ENCODE peak calls at places on chromosomes 6 and 20, in nine cellular contexts. B is lower leg skin, L is colonic mucosa, E is mucosa of descending colon, S is OCI-LY7, D is cardiac fibroblast, V is suprapubic skin, Y is dorsolateral prefrontal cortex, O is sigmoid colon. T is an unnamed sample.

GRCh38 chr20:53875452-53875851 is 194.9 kb downstream of the BCAS1 start:
- DNase-seq in B (peak), L (no peak), E (no peak), S (no peak), D (no peak), V (no peak), Y (no peak), O (no peak), T (no peak)

GRCh38 chr20:13813910-13814309 is 29.1 kb downstream of the NDUFAF5 start:
- DNase-seq in B (no peak), L (no peak), E (no peak), S (no peak), D (no peak), V (no peak), Y (no peak), O (no peak), T (no peak)

GRCh38 chr6:21895591-21895990 is 302.0 kb downstream of the SOX4 start:
- DNase-seq in B (no peak), L (no peak), E (no peak), S (no peak), D (no peak), V (no peak), Y (no peak), O (no peak), T (no peak)

GRCh38 chr6:150297327-150298028 is 71.3 kb upstream of the IYD start:
- DNase-seq in B (no peak), L (peak), E (no peak), S (no peak), D (peak), V (no peak), Y (no peak), O (no peak), T (no peak)

GRCh38 chr6:30810813-30811329 is 66.5 kb upstream of the IER3 start:
- DNase-seq in B (no peak), L (peak), E (no peak), S (no peak), D (no peak), V (no peak), Y (no peak), O (no peak), T (no peak)

GRCh38 chr20:10940941-10941340 is 267.1 kb upstream of the JAG1 start:
- DNase-seq in B (no peak), L (no peak), E (no peak), S (no peak), D (no peak), V (no peak), Y (no peak), O (no peak), T (no peak)

GRCh38 chr20:31815408-31816188 is 3.6 kb upstream of the MYLK2 start:
- DNase-seq in B (no peak), L (no peak), E (no peak), S (no peak), D (peak), V (no peak), Y (no peak), O (no peak), T (peak)

GRCh38 chr6:37182736-37183590 is 13.0 kb downstream of the PIM1 start:
- DNase-seq in B (peak), L (no peak), E (peak), S (peak), D (peak), V (no peak), Y (no peak), O (no peak), T (no peak)

GRCh38 chr6:6975395-6976111 is 132.2 kb upstream of the RREB1 start:
- DNase-seq in B (no peak), L (no peak), E (no peak), S (no peak), D (peak), V (no peak), Y (no peak), O (no peak), T (no peak)

GRCh38 chr6:16104624-16105023 is 24.3 kb upstream of the MYLIP start:
- DNase-seq in B (no peak), L (no peak), E (no peak), S (no peak), D (no peak), V (no peak), Y (no peak), O (no peak), T (no peak)

GRCh38 chr20:33894798-33895197 is 83.7 kb downstream of the CHMP4B start:
- DNase-seq in B (no peak), L (no peak), E (no peak), S (no peak), D (peak), V (no peak), Y (no peak), O (no peak), T (no peak)

GRCh38 chr6:5656226-5656625 is 350.5 kb downstream of the NRN1 start:
- DNase-seq in B (no peak), L (no peak), E (no peak), S (no peak), D (no peak), V (no peak), Y (no peak), O (no peak), T (no peak)

GRCh38 chr6:137264308-137265075 is 45.3 kb upstream of the IFNGR1 start:
- DNase-seq in B (peak), L (no peak), E (no peak), S (no peak), D (peak), V (no peak), Y (no peak), O (peak), T (no peak)

GRCh38 chr6:122833229-122833556 is 44.1 kb downstream of the SMPDL3A start:
- DNase-seq in B (no peak), L (no peak), E (no peak), S (no peak), D (no peak), V (no peak), Y (peak), O (no peak), T (no peak)

GRCh38 chr6:141229296-141229695 is 903.4 kb upstream of the GJE1 start:
- DNase-seq in B (no peak), L (no peak), E (no peak), S (no peak), D (no peak), V (no peak), Y (no peak), O (no peak), T (no peak)

GRCh38 chr6:154197176-154197850 is 158.3 kb downstream of the OPRM1 start:
- DNase-seq in B (no peak), L (no peak), E (no peak), S (no peak), D (peak), V (no peak), Y (no peak), O (no peak), T (no peak)

GRCh38 chr6:68039641-68040311 is 595.3 kb upstream of the ADGRB3 start:
- DNase-seq in B (no peak), L (no peak), E (no peak), S (no peak), D (peak), V (no peak), Y (no peak), O (no peak), T (no peak)

GRCh38 chr6:64376394-64376793 is 740.8 kb downstream of the PHF3 start:
- DNase-seq in B (no peak), L (no peak), E (no peak), S (no peak), D (no peak), V (no peak), Y (no peak), O (no peak), T (no peak)

GRCh38 chr6:170287371-170287876 is 3.5 kb downstream of the DLL1 start:
- DNase-seq in B (peak), L (no peak), E (no peak), S (no peak), D (peak), V (no peak), Y (no peak), O (peak), T (no peak)

GRCh38 chr6:170285482-170285881 is 5.4 kb downstream of the DLL1 start:
- DNase-seq in B (peak), L (no peak), E (no peak), S (no peak), D (no peak), V (no peak), Y (no peak), O (peak), T (no peak)

GRCh38 chr6:170286934-170287265 is 4.0 kb downstream of the DLL1 start:
- DNase-seq in B (no peak), L (no peak), E (no peak), S (no peak), D (no peak), V (no peak), Y (no peak), O (no peak), T (no peak)

GRCh38 chr6:170284866-170285469 is 5.9 kb downstream of the DLL1 start:
- DNase-seq in B (peak), L (no peak), E (no peak), S (no peak), D (no peak), V (no peak), Y (no peak), O (peak), T (no peak)

DNA sequence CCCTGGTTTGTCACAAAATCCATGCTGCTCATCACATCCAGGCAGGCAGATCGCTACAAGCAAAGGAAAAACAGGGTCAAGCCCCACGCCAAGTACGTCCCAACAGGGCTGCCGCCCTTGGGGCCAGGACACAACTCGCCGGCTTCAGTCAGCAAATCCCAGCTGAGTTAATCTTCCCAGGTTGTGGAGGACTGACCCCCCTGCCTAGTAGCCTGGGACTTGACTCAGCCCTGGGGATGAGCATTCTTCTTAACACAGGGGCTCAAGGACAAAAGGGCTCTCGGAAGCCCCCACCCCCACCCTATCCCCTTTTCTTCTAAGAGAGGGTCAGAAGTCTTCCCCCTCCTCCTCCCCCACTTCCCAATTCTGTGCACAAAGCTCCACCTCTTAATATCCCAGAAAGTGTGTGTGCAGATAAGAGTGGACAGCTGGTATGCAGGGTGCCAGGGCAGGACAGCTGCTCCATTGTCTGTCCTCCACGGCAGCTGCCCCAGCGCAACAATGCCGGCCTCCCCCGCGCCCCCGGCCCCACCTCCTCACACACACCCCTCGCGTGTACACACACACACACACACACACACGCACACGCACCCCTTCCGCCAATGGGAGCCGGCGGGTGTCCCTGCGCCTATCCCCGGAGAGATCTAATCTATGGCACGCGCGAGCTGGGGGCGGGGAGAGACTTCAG is 4.5 kb downstream of the DLL1 start:
- DNase-seq in B (peak), L (peak), E (peak), S (no peak), D (peak), V (no peak), Y (peak), O (peak), T (no peak)
- H3K4me3 ChIP-seq in B (no peak), L (no peak), E (no peak), S (no peak), D (no peak), V (peak), Y (no peak), O (no peak), T (no peak)

GRCh38 chr6:83514877-83515466 is 2.6 kb downstream of the PRSS35 start:
- DNase-seq in B (no peak), L (peak), E (no peak), S (peak), D (peak), V (no peak), Y (no peak), O (no peak), T (peak)

GRCh38 chr6:83517500-83517899 is 5.2 kb downstream of the PRSS35 start:
- DNase-seq in B (no peak), L (no peak), E (no peak), S (no peak), D (no peak), V (no peak), Y (no peak), O (no peak), T (no peak)

DNA sequence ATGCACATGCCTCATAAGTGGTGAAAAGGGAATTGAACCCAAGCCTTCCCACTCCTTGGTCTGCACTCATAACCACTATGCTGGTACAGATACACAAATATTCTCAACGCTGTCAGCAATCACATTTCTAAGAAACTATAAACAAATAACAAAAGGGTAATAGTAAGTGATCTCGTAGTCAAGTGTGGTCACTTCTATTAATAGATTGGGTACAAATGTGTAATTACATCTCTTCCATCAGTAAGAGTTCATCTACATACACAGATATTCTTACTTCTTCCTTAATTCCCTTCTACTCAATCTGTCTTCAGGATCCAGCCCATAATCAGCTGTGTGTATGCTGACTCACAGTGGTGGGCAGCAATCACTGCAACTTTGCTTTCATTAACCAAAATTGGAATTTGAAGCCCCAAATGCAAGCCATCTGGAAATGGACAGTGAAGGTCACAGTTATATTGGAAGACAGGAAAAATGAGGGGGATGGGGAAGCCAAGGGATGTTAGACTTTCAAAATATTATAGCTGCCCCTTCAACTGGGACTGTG is 6.7 kb downstream of the PRSS35 start:
- DNase-seq in B (no peak), L (no peak), E (no peak), S (no peak), D (peak), V (no peak), Y (no peak), O (no peak), T (no peak)
- TF ChIP-seq CTCF in B (no peak), L (no peak), E (no peak), S (peak), D (peak), V (no peak), Y (peak), O (no peak), T (peak)

GRCh38 chr20:59006864-59007757 is at the start of gene CTSZ:
- DNase-seq in B (peak), L (peak), E (peak), S (peak), D (peak), V (no peak), Y (no peak), O (peak), T (no peak)

GRCh38 chr20:59004763-59005522 is 2.1 kb downstream of the CTSZ start:
- DNase-seq in B (peak), L (peak), E (peak), S (peak), D (no peak), V (no peak), Y (no peak), O (peak), T (no peak)

GRCh38 chr20:59006167-59006863 is 739 bp downstream of the CTSZ start:
- DNase-seq in B (peak), L (peak), E (peak), S (peak), D (no peak), V (no peak), Y (no peak), O (peak), T (no peak)

GRCh38 chr20:59004493-59004762 is 2.6 kb downstream of the CTSZ start:
- DNase-seq in B (peak), L (no peak), E (peak), S (no peak), D (no peak), V (no peak), Y (no peak), O (peak), T (no peak)

GRCh38 chr20:59005523-59006166 is 1.4 kb downstream of the CTSZ start:
- DNase-seq in B (peak), L (no peak), E (no peak), S (peak), D (no peak), V (no peak), Y (no peak), O (peak), T (no peak)
- H3K4me3 ChIP-seq in B (peak), L (peak), E (peak), S (peak), D (peak), V (peak), Y (peak), O (peak), T (peak)

GRCh38 chr20:57688864-57689263 is 21.0 kb downstream of the PMEPA1 start:
- DNase-seq in B (no peak), L (no peak), E (no peak), S (no peak), D (no peak), V (no peak), Y (peak), O (no peak), T (no peak)

GRCh38 chr20:57690525-57690924 is 19.3 kb downstream of the PMEPA1 start:
- DNase-seq in B (no peak), L (no peak), E (no peak), S (no peak), D (no peak), V (no peak), Y (no peak), O (no peak), T (no peak)

GRCh38 chr20:57688295-57688694 is 21.5 kb downstream of the PMEPA1 start:
- DNase-seq in B (no peak), L (no peak), E (no peak), S (no peak), D (no peak), V (no peak), Y (no peak), O (no peak), T (no peak)

GRCh38 chr20:57692393-57692792 is 17.4 kb downstream of the PMEPA1 start:
- DNase-seq in B (no peak), L (no peak), E (no peak), S (no peak), D (no peak), V (no peak), Y (no peak), O (no peak), T (no peak)

GRCh38 chr20:57689745-57690481 is 19.9 kb downstream of the PMEPA1 start:
- DNase-seq in B (no peak), L (no peak), E (no peak), S (no peak), D (no peak), V (no peak), Y (no peak), O (no peak), T (no peak)
- TF ChIP-seq CTCF in B (no peak), L (no peak), E (no peak), S (no peak), D (no peak), V (no peak), Y (no peak), O (no peak), T (no peak)

DNA sequence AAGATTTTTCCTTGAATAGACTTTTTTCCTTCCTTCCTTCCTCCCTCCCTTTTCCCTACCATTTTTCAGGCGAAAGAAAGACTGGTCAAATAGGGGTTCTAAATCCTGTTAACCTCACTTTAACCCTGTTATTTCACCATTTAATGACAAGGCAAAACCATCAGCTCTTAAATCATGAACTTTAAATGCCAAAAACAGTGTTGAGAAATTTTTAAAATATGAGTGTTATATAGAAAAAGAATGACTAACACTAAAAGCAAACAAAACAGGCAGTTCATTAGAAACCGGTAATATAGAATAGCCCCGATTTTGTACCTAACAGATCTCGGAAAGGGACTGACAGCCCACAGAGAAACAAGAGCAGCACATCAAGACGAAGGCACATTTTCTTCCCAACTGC is 57.3 kb upstream of the CEP85L start:
- DNase-seq in B (no peak), L (no peak), E (no peak), S (no peak), D (peak), V (no peak), Y (no peak), O (no peak), T (no peak)
- H3K4me3 ChIP-seq in B (no peak), L (peak), E (no peak), S (peak), D (peak), V (peak), Y (peak), O (peak), T (no peak)

GRCh38 chr6:14283600-14284235 is 166.1 kb downstream of the CD83 start:
- DNase-seq in B (no peak), L (no peak), E (no peak), S (no peak), D (peak), V (no peak), Y (no peak), O (no peak), T (no peak)
- TF ChIP-seq CTCF in B (no peak), L (no peak), E (no peak), S (peak), D (no peak), V (no peak), Y (no peak), O (no peak), T (peak)

GRCh38 chr6:96116674-96117073 is 100.9 kb downstream of the FUT9 start:
- DNase-seq in B (no peak), L (no peak), E (no peak), S (peak), D (no peak), V (no peak), Y (no peak), O (no peak), T (no peak)
- H3K4me3 ChIP-seq in B (no peak), L (no peak), E (no peak), S (no peak), D (no peak), V (no peak), Y (no peak), O (no peak), T (no peak)

DNA sequence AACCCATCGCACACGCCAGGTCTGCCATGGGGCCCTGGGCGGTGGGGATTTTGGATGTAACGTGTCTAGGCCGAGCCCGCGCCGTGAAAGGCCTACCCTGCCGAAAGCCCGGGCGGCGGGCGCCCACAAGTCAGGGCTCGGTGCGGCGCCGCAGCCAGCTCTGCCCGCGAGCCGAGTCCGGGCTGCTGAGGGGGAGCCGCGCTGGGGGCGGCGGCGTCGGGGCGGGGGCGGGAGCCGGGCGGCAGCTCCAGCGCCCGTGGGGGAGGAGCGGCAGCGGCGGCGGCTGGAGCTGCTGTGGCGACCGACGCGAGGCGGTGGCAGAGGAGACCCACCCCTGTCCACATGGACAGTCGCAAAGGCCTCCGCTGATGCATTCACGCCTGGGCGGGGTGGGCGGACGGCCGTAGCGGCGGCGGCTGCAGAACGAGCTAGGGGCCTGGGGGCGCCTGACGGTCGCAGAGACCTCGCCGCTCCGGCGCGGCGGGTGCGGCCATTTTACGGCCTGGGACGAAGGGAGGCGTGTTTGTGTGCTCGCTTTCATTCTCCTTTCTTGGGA is at the start of gene SENP6:
- DNase-seq in B (peak), L (peak), E (peak), S (peak), D (peak), V (peak), Y (peak), O (peak), T (no peak)
- TF ChIP-seq CTCF in B (no peak), L (no peak), E (no peak), S (no peak), D (no peak), V (no peak), Y (no peak), O (no peak), T (no peak)

GRCh38 chr20:1312904-1313235 is 16.1 kb downstream of the SDCBP2 start:
- DNase-seq in B (no peak), L (no peak), E (no peak), S (no peak), D (no peak), V (no peak), Y (no peak), O (no peak), T (no peak)
- H3K4me3 ChIP-seq in B (no peak), L (no peak), E (no peak), S (no peak), D (no peak), V (no peak), Y (peak), O (no peak), T (no peak)